ENCODE peak calls at places on chromosome 18, in four cellular contexts. One of them, this sample, is unnamed.

GRCh38 chr18:48851563-48851962 is 99.2 kb downstream of the SMAD7 start:
- DNase-seq in heart left ventricle: peak; percentile 82
- DNase-seq in epithelial cell of esophagus: no peak
- DNase-seq in H9: no peak
- DNase-seq in this sample: no peak

GRCh38 chr18:8844721-8845148 is 139.4 kb downstream of the MTCL1 start:
- DNase-seq in epithelial cell of esophagus: no peak
- DNase-seq in H9: no peak
- DNase-seq in heart left ventricle: no peak
- DNase-seq in this sample: no peak

GRCh38 chr18:24949908-24950307 is 402.1 kb downstream of the ZNF521 start:
- DNase-seq in epithelial cell of esophagus: no peak
- DNase-seq in H9: no peak
- DNase-seq in heart left ventricle: no peak
- DNase-seq in this sample: no peak

GRCh38 chr18:58348947-58349346 is 279.9 kb downstream of the ALPK2 start:
- DNase-seq in heart left ventricle: no peak
- DNase-seq in epithelial cell of esophagus: no peak
- DNase-seq in H9: no peak
- DNase-seq in this sample: no peak

GRCh38 chr18:32274307-32274706 is 84.5 kb downstream of the MEP1B start:
- DNase-seq in heart left ventricle: no peak
- DNase-seq in epithelial cell of esophagus: no peak
- DNase-seq in H9: no peak
- DNase-seq in this sample: no peak

GRCh38 chr18:10726198-10727068 is 200.6 kb downstream of the NAPG start:
- DNase-seq in H9: no peak
- DNase-seq in heart left ventricle: no peak
- DNase-seq in epithelial cell of esophagus: peak; percentile 23
- DNase-seq in this sample: no peak

GRCh38 chr18:35730738-35731370 is 149.3 kb downstream of the GALNT1 start:
- DNase-seq in H9: no peak
- DNase-seq in heart left ventricle: no peak
- DNase-seq in epithelial cell of esophagus: no peak
- DNase-seq in this sample: no peak

GRCh38 chr18:79924814-79925655 is 26.4 kb downstream of the SLC66A2 start:
- DNase-seq in H9: peak; percentile 22
- DNase-seq in epithelial cell of esophagus: no peak
- DNase-seq in heart left ventricle: no peak
- DNase-seq in this sample: no peak

GRCh38 chr18:77197073-77197472 is 52.6 kb upstream of the GALR1 start:
- DNase-seq in H9: peak; percentile 46
- DNase-seq in epithelial cell of esophagus: peak; percentile 6
- DNase-seq in heart left ventricle: no peak
- DNase-seq in this sample: no peak

GRCh38 chr18:68660355-68661183 is 54.3 kb downstream of the TMX3 start:
- DNase-seq in heart left ventricle: no peak
- DNase-seq in H9: no peak
- DNase-seq in epithelial cell of esophagus: peak; percentile 55
- DNase-seq in this sample: no peak

GRCh38 chr18:62030091-62030985 is 137.5 kb upstream of the RNF152 start:
- DNase-seq in H9: no peak
- DNase-seq in heart left ventricle: no peak
- DNase-seq in epithelial cell of esophagus: no peak
- DNase-seq in this sample: no peak

GRCh38 chr18:41967680-41968079 is 12.6 kb downstream of the PIK3C3 start:
- DNase-seq in heart left ventricle: no peak
- DNase-seq in epithelial cell of esophagus: no peak
- DNase-seq in H9: no peak
- DNase-seq in this sample: no peak

GRCh38 chr18:12307871-12308385 is at the start of gene TUBB6:
- DNase-seq in epithelial cell of esophagus: peak; percentile 81
- DNase-seq in H9: peak; percentile 66
- DNase-seq in heart left ventricle: peak; percentile 91
- DNase-seq in this sample: no peak

GRCh38 chr18:51525453-51526225 is 328.2 kb upstream of the MEX3C start:
- DNase-seq in H9: no peak
- DNase-seq in heart left ventricle: no peak
- DNase-seq in epithelial cell of esophagus: no peak
- DNase-seq in this sample: no peak

GRCh38 chr18:47397671-47398319 is 146.3 kb upstream of the SKOR2 start:
- DNase-seq in heart left ventricle: no peak
- DNase-seq in epithelial cell of esophagus: no peak
- DNase-seq in H9: peak; percentile 65
- DNase-seq in this sample: no peak

GRCh38 chr18:31244737-31245432 is 73.1 kb upstream of the DSG1 start:
- DNase-seq in H9: no peak
- DNase-seq in epithelial cell of esophagus: peak; percentile 88
- DNase-seq in heart left ventricle: no peak
- DNase-seq in this sample: no peak

GRCh38 chr18:31243740-31244512 is 74.0 kb upstream of the DSG1 start:
- DNase-seq in H9: no peak
- DNase-seq in heart left ventricle: no peak
- DNase-seq in epithelial cell of esophagus: peak; percentile 49
- DNase-seq in this sample: no peak

GRCh38 chr18:31241425-31241824 is 76.5 kb upstream of the DSG1 start:
- DNase-seq in H9: no peak
- DNase-seq in epithelial cell of esophagus: peak; percentile 82
- DNase-seq in heart left ventricle: no peak
- DNase-seq in this sample: no peak

GRCh38 chr18:31245820-31246219 is 72.1 kb upstream of the DSG1 start:
- DNase-seq in H9: no peak
- DNase-seq in heart left ventricle: no peak
- DNase-seq in epithelial cell of esophagus: peak; percentile 94
- DNase-seq in this sample: no peak

DNA sequence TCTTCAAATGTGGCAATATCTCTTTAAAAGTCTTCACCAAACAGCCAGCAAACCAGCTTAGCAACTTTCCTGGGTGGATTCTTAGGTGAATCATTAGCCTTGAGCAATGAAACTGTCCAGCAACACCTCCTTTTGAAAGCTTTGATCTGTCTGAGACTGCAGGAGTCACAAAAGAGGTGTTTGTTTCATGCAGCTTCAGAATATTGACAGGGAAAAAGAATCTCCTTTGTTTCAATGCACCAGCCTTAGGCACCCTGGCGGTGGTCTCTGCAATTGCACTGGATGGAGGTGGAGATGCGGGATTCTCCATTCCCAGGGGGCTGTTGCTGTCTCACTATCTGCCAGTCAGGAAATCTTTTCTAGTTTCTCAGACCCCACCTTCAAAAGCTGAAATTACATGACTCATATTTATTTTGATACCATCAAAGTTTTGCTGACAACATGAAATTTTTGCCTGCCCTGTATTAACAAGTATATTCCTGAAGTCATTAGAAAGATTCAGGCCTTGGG is 76.0 kb upstream of the DSG1 start:
- DNase-seq in H9: peak; percentile 67
- DNase-seq in heart left ventricle: no peak
- DNase-seq in epithelial cell of esophagus: peak; percentile 99
- DNase-seq in this sample: no peak
- TF ChIP-seq CTCF in H9: peak; percentile 84
- TF ChIP-seq CTCF in heart left ventricle: peak; percentile 25
- TF ChIP-seq CTCF in epithelial cell of esophagus: peak; percentile 82
- TF ChIP-seq CTCF in this sample: no peak

GRCh38 chr18:55778731-55779460 is 190.9 kb upstream of the TCF4 start:
- DNase-seq in epithelial cell of esophagus: peak; percentile 72
- DNase-seq in heart left ventricle: no peak
- DNase-seq in H9: no peak
- DNase-seq in this sample: no peak

GRCh38 chr18:55777666-55778304 is 189.8 kb upstream of the TCF4 start:
- DNase-seq in epithelial cell of esophagus: no peak
- DNase-seq in H9: no peak
- DNase-seq in heart left ventricle: no peak
- DNase-seq in this sample: no peak

GRCh38 chr18:55779461-55779710 is 191.4 kb upstream of the TCF4 start:
- DNase-seq in heart left ventricle: peak; percentile 36
- DNase-seq in H9: no peak
- DNase-seq in epithelial cell of esophagus: peak; percentile 50
- DNase-seq in this sample: no peak

GRCh38 chr18:55774505-55774904 is 186.5 kb upstream of the TCF4 start:
- DNase-seq in H9: no peak
- DNase-seq in heart left ventricle: no peak
- DNase-seq in epithelial cell of esophagus: no peak
- DNase-seq in this sample: no peak

GRCh38 chr18:55775972-55776371 is 188.0 kb upstream of the TCF4 start:
- DNase-seq in heart left ventricle: no peak
- DNase-seq in H9: no peak
- DNase-seq in epithelial cell of esophagus: no peak
- DNase-seq in this sample: no peak
- TF ChIP-seq CTCF in heart left ventricle: no peak
- TF ChIP-seq CTCF in H9: peak; percentile 36
- TF ChIP-seq CTCF in epithelial cell of esophagus: no peak
- TF ChIP-seq CTCF in this sample: no peak

DNA sequence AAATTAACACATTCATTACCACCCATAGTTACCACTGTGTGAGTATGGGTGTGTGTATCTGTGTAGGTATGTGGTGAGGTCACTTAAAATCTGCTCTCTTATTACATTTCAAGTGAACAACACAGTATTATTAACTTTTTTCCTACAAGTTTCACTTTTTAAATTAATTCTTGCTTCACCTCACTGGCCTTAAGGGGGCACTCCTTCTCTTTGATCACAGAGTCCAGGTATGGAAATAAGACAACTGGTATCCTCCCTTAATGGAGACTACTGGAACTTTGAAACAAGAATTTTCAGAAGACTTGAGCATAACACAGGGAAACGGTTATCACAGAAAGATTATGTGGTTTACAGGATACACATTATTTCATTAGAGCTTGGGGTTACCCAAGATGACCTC is 255.8 kb downstream of the ASXL3 start:
- DNase-seq in heart left ventricle: no peak
- DNase-seq in H9: no peak
- DNase-seq in epithelial cell of esophagus: no peak
- DNase-seq in this sample: no peak
- TF ChIP-seq CTCF in heart left ventricle: no peak
- TF ChIP-seq CTCF in H9: peak; percentile 50
- TF ChIP-seq CTCF in epithelial cell of esophagus: no peak
- TF ChIP-seq CTCF in this sample: no peak

DNA sequence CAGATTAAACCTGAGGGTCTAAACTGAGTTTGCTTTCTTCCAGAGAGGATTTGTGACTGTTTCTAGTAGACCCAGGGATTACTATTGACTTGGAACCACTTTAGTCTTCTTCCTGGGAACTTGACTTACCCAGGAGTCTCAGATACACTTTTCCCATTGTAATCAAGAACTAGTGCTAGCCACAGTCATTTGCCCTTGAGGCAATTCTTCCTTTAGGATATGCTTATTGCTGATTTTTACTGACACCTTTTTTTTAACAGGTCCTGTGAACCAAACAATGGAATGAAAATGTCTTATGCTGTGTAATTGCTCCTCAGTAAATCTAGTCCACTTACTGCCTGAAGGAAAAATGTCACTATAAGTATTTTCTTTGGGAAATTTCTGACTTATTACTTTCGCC is 78.3 kb downstream of the TAF4B start:
- DNase-seq in epithelial cell of esophagus: peak; percentile 21
- DNase-seq in heart left ventricle: no peak
- DNase-seq in H9: no peak
- DNase-seq in this sample: no peak
- TF ChIP-seq CTCF in epithelial cell of esophagus: no peak
- TF ChIP-seq CTCF in heart left ventricle: no peak
- TF ChIP-seq CTCF in H9: no peak
- TF ChIP-seq CTCF in this sample: no peak

GRCh38 chr18:63850010-63850409 is 37.5 kb upstream of the SERPINB2 start:
- DNase-seq in epithelial cell of esophagus: peak; percentile 84
- DNase-seq in H9: peak; percentile 43
- DNase-seq in heart left ventricle: no peak
- DNase-seq in this sample: no peak
- TF ChIP-seq CTCF in epithelial cell of esophagus: peak; percentile 80
- TF ChIP-seq CTCF in H9: peak; percentile 72
- TF ChIP-seq CTCF in heart left ventricle: no peak
- TF ChIP-seq CTCF in this sample: no peak

DNA sequence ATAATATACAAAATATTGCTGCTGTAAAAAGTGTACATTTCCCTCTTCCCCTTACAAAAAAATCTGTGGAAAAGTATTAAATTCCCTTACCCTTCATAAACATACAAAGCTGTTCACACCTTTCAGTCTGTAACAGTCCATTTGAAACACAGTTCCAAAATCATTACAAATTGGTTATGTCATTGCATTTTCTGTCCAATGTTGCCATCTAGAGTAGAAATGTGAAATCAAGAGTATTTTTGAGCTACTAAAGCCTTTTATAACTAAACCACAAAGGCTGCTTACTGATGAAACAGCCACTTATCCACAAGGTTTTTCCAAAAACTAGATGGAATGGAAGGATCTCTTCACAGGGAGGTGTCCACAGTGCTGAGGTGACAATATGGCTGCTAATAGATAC is 72.5 kb downstream of the SS18 start:
- DNase-seq in epithelial cell of esophagus: no peak
- DNase-seq in heart left ventricle: no peak
- DNase-seq in H9: no peak
- DNase-seq in this sample: no peak
- TF ChIP-seq CTCF in epithelial cell of esophagus: no peak
- TF ChIP-seq CTCF in heart left ventricle: no peak
- TF ChIP-seq CTCF in H9: no peak
- TF ChIP-seq CTCF in this sample: no peak

This sample was measured in natural killer cell.